ENCODE peak calls at places on chromosomes 12 and 14, in ten cellular contexts. K, G, M, Z, W, D, L, V, A and T are unnamed samples.

GRCh38 chr14:69152181-69152943 is 557 bp downstream of the DCAF5 start:
- DNase-seq in D (no peak), A (no peak), W (no peak), K (no peak), G (no peak), Z (peak), L (no peak), V (peak), M (no peak), T (peak)

GRCh38 chr12:51254592-51254991 is 15.6 kb downstream of the SMAGP start:
- DNase-seq in W (no peak), Z (no peak), A (no peak), D (no peak), K (no peak), G (no peak), L (no peak), V (no peak), M (no peak), T (no peak)

GRCh38 chr12:8065991-8066594 is at the start of gene C3AR1:
- DNase-seq in L (no peak), D (no peak), A (no peak), M (no peak), V (peak), W (no peak), Z (no peak), K (peak), G (no peak), T (no peak)

GRCh38 chr12:30806989-30807694 is 52.4 kb upstream of the CAPRIN2 start:
- DNase-seq in W (peak), G (no peak), Z (no peak), D (peak), M (no peak), V (peak), K (peak), A (no peak), L (peak), T (peak)

GRCh38 chr12:82672811-82673495 is 13.8 kb upstream of the TMTC2 start:
- DNase-seq in G (no peak), M (no peak), L (no peak), V (no peak), A (no peak), D (no peak), W (no peak), Z (no peak), K (no peak), T (no peak)

GRCh38 chr12:31431721-31432120 is 105.8 kb upstream of the SINHCAF start:
- DNase-seq in K (no peak), Z (no peak), M (no peak), G (no peak), V (no peak), W (no peak), L (no peak), A (no peak), D (no peak), T (no peak)

GRCh38 chr12:112524269-112524668 is 105.5 kb downstream of the PTPN11 start:
- DNase-seq in M (no peak), K (no peak), A (no peak), L (no peak), D (no peak), G (no peak), V (no peak), Z (no peak), W (no peak), T (no peak)

GRCh38 chr14:75470238-75470797 is 42.5 kb downstream of the JDP2 start:
- DNase-seq in Z (no peak), L (no peak), A (no peak), D (no peak), V (peak), G (no peak), M (no peak), W (no peak), K (no peak), T (no peak)

GRCh38 chr14:77498984-77499527 is 440 bp upstream of the ISM2 start:
- DNase-seq in Z (peak), G (no peak), M (no peak), W (no peak), L (no peak), D (no peak), V (no peak), K (no peak), A (no peak), T (no peak)

GRCh38 chr12:120536064-120536791 is 2.1 kb downstream of the RNF10 start:
- DNase-seq in A (no peak), M (no peak), W (no peak), D (no peak), L (no peak), Z (no peak), K (no peak), G (no peak), V (peak), T (no peak)

GRCh38 chr14:65229431-65230286 is 127.3 kb upstream of the MAX start:
- DNase-seq in V (no peak), L (no peak), D (peak), A (no peak), K (peak), G (peak), M (no peak), Z (peak), W (no peak), T (peak)

GRCh38 chr12:94603434-94604068 is 46.8 kb downstream of the TMCC3 start:
- DNase-seq in W (no peak), K (no peak), Z (no peak), A (peak), D (peak), M (peak), G (peak), L (no peak), V (peak), T (peak)

GRCh38 chr14:104392001-104392395 is 187.6 kb upstream of the C14orf180 start:
- DNase-seq in L (no peak), Z (no peak), A (no peak), M (no peak), K (no peak), D (no peak), W (no peak), V (no peak), G (no peak), T (no peak)

GRCh38 chr12:9829483-9829882 is 2.2 kb downstream of the KLRF1 start:
- DNase-seq in G (no peak), Z (no peak), L (no peak), W (no peak), V (no peak), M (no peak), K (no peak), D (no peak), A (no peak), T (no peak)

GRCh38 chr12:69099201-69099837 is 140.1 kb upstream of the CPSF6 start:
- DNase-seq in V (no peak), Z (no peak), K (no peak), G (no peak), L (no peak), M (no peak), W (no peak), D (no peak), A (no peak), T (no peak)

GRCh38 chr14:79586401-79586800 is 624.9 kb downstream of the DIO2 start:
- DNase-seq in L (no peak), Z (peak), M (no peak), G (no peak), D (no peak), K (no peak), W (no peak), V (no peak), A (no peak), T (no peak)

GRCh38 chr14:38078393-38078792 is 129.3 kb upstream of the SSTR1 start:
- DNase-seq in M (no peak), V (no peak), K (no peak), G (no peak), Z (no peak), A (peak), W (no peak), D (no peak), L (peak), T (no peak)

GRCh38 chr12:65074932-65075331 is 46.2 kb downstream of the WIF1 start:
- DNase-seq in L (no peak), A (no peak), G (no peak), Z (no peak), K (no peak), W (no peak), M (no peak), V (peak), D (no peak), T (no peak)

GRCh38 chr12:107027304-107028053 is 40.5 kb upstream of the MTERF2 start:
- DNase-seq in M (no peak), D (peak), V (no peak), L (peak), G (no peak), Z (no peak), K (peak), W (peak), A (no peak), T (no peak)

GRCh38 chr14:63039800-63040380 is 5.4 kb downstream of the KCNH5 start:
- DNase-seq in L (no peak), W (no peak), K (no peak), A (no peak), G (no peak), D (peak), M (no peak), V (peak), Z (no peak), T (no peak)

GRCh38 chr14:24098927-24099813 is 5.1 kb downstream of the PCK2 start:
- DNase-seq in L (peak), V (no peak), K (no peak), M (no peak), W (no peak), Z (peak), D (peak), A (no peak), G (no peak), T (no peak)

GRCh38 chr14:98622208-98623051 is 649.6 kb downstream of the BCL11B start:
- DNase-seq in Z (no peak), M (no peak), L (no peak), D (no peak), A (no peak), K (no peak), W (no peak), V (no peak), G (no peak), T (no peak)

GRCh38 chr14:49892301-49892635 is 614 bp upstream of the ARF6 start:
- DNase-seq in L (no peak), D (peak), M (no peak), Z (no peak), K (peak), W (peak), G (no peak), V (peak), A (peak), T (peak)

GRCh38 chr14:97276573-97276972 is 479.4 kb downstream of the VRK1 start:
- DNase-seq in A (no peak), K (no peak), D (no peak), M (no peak), G (no peak), L (no peak), Z (no peak), V (no peak), W (no peak), T (no peak)

GRCh38 chr12:29012673-29013072 is 136.4 kb upstream of the FAR2 start:
- DNase-seq in V (no peak), K (no peak), Z (no peak), G (no peak), D (no peak), W (no peak), M (no peak), A (no peak), L (no peak), T (no peak)

GRCh38 chr12:101809208-101809607 is 21.6 kb downstream of the GNPTAB start:
- DNase-seq in K (no peak), V (no peak), D (no peak), A (no peak), G (no peak), Z (no peak), W (no peak), M (no peak), L (no peak), T (no peak)

GRCh38 chr14:68139466-68140110 is 320.0 kb downstream of the RAD51B start:
- DNase-seq in D (no peak), V (no peak), G (no peak), K (no peak), Z (no peak), A (no peak), M (no peak), W (no peak), L (peak), T (no peak)

GRCh38 chr12:54660320-54660962 is 12.3 kb upstream of the DCD start:
- DNase-seq in K (no peak), A (no peak), L (no peak), M (no peak), Z (no peak), V (no peak), W (no peak), D (no peak), G (no peak), T (no peak)

GRCh38 chr12:122867701-122868461 is 28.0 kb downstream of the VPS37B start:
- DNase-seq in W (no peak), A (no peak), Z (no peak), K (no peak), L (no peak), D (no peak), M (no peak), V (peak), G (no peak), T (no peak)

GRCh38 chr12:130743606-130744005 is 27.5 kb upstream of the RIMBP2 start:
- DNase-seq in Z (no peak), G (no peak), L (no peak), W (no peak), A (no peak), D (no peak), K (no peak), M (no peak), V (no peak), T (no peak)

GRCh38 chr12:98998697-98999299 is 353.7 kb downstream of the APAF1 start:
- DNase-seq in M (no peak), Z (no peak), A (no peak), D (peak), L (peak), V (peak), K (peak), W (peak), G (no peak), T (no peak)

GRCh38 chr14:77181124-77181602 is 435 bp upstream of the TMEM63C start:
- DNase-seq in M (no peak), D (no peak), L (no peak), Z (no peak), V (no peak), W (no peak), K (no peak), A (no peak), G (no peak), T (no peak)

GRCh38 chr12:2179953-2180736 is 127.4 kb downstream of the CACNA1C start:
- DNase-seq in K (no peak), V (no peak), D (no peak), M (no peak), W (peak), G (no peak), Z (no peak), L (no peak), A (peak), T (no peak)

GRCh38 chr14:104982548-104983230 is 2.9 kb upstream of the CLBA1 start:
- DNase-seq in A (no peak), K (no peak), V (no peak), Z (peak), G (no peak), L (no peak), D (no peak), W (no peak), M (no peak), T (no peak)

GRCh38 chr12:91482231-91482630 is 299.6 kb upstream of the DCN start:
- DNase-seq in V (no peak), L (no peak), G (no peak), W (no peak), K (no peak), Z (no peak), D (no peak), A (no peak), M (no peak), T (no peak)

GRCh38 chr14:100593751-100594624 is 6.8 kb upstream of the BEGAIN start:
- DNase-seq in D (no peak), Z (peak), K (no peak), V (no peak), W (no peak), G (no peak), M (no peak), A (no peak), L (no peak), T (no peak)